ENCODE peak calls at places on chromosomes 1 and 21, in four cellular contexts. B, K, Z and E are unnamed samples.

GRCh38 chr1:90721210-90722194 is 4.4 kb upstream of the BARHL2 start:
- DNase-seq in K (peak), B (peak), Z (peak), E (peak)

GRCh38 chr1:54053745-54054437 is 483 bp downstream of the TCEANC2 start:
- DNase-seq in Z (peak), K (peak), B (peak), E (peak)

GRCh38 chr1:154198756-154199562 is 7.1 kb upstream of the TPM3 start:
- DNase-seq in K (peak), Z (peak), B (peak), E (peak)

GRCh38 chr1:59779949-59780348 is 34.8 kb upstream of the HOOK1 start:
- DNase-seq in Z (no peak), K (no peak), B (no peak), E (no peak)

GRCh38 chr21:44614961-44615391 is 3.1 kb downstream of the KRTAP10-8 start:
- DNase-seq in B (no peak), Z (no peak), K (no peak), E (no peak)

GRCh38 chr1:25392881-25393280 is 27.7 kb downstream of the RHCE start:
- DNase-seq in Z (no peak), B (no peak), K (no peak), E (no peak)

GRCh38 chr1:100799954-100800612 is 80.5 kb downstream of the VCAM1 start:
- DNase-seq in B (peak), Z (no peak), K (no peak), E (no peak)

GRCh38 chr1:57536749-57537423 is 113.0 kb upstream of the DAB1 start:
- DNase-seq in K (no peak), B (no peak), Z (no peak), E (no peak)

GRCh38 chr21:29154270-29154669 is 23.8 kb downstream of the MAP3K7CL start:
- DNase-seq in K (no peak), B (no peak), Z (no peak), E (no peak)

GRCh38 chr21:36776981-36777617 is 78.2 kb downstream of the SIM2 start:
- DNase-seq in K (no peak), B (no peak), Z (no peak), E (no peak)

GRCh38 chr1:204089044-204089751 is 16.3 kb downstream of the SOX13 start:
- DNase-seq in B (peak), K (no peak), Z (no peak), E (peak)

GRCh38 chr1:77888429-77889239 is at the start of gene NEXN:
- DNase-seq in Z (peak), K (no peak), B (peak), E (no peak)

GRCh38 chr1:90711696-90712095 is 5.4 kb downstream of the BARHL2 start:
- DNase-seq in Z (no peak), K (no peak), B (no peak), E (no peak)

GRCh38 chr1:181451661-181452060 is 31.7 kb upstream of the CACNA1E start:
- DNase-seq in Z (no peak), K (no peak), B (no peak), E (no peak)

GRCh38 chr1:4101434-4102150 is 201.5 kb upstream of the C1orf174 start:
- DNase-seq in Z (no peak), K (no peak), B (no peak), E (no peak)

GRCh38 chr1:57235782-57236181 is 188.1 kb downstream of the DAB1 start:
- DNase-seq in Z (no peak), K (no peak), B (no peak), E (no peak)

GRCh38 chr1:170964506-170964905 is 29.2 kb downstream of the MROH9 start:
- DNase-seq in B (peak), Z (no peak), K (no peak), E (no peak)

GRCh38 chr1:110746644-110747259 is 72.0 kb upstream of the KCNA3 start:
- DNase-seq in K (peak), B (peak), Z (no peak), E (peak)

GRCh38 chr1:26739251-26739914 is 43.6 kb downstream of the ARID1A start:
- DNase-seq in Z (no peak), B (no peak), K (no peak), E (no peak)

GRCh38 chr1:185896863-185897262 is 162.7 kb downstream of the HMCN1 start:
- DNase-seq in B (no peak), Z (no peak), K (no peak), E (peak)

GRCh38 chr1:27527223-27527856 is 37.4 kb upstream of the WASF2 start:
- DNase-seq in Z (peak), K (no peak), B (no peak), E (no peak)

GRCh38 chr1:24526940-24527542 is 24.4 kb downstream of the RCAN3 start:
- DNase-seq in Z (peak), B (no peak), K (no peak), E (no peak)

GRCh38 chr1:1924378-1924777 is 5.3 kb upstream of the TMEM52 start:
- DNase-seq in K (no peak), B (no peak), Z (no peak), E (no peak)

GRCh38 chr1:60833173-60833572 is 249.2 kb upstream of the NFIA start:
- DNase-seq in B (peak), K (no peak), Z (no peak), E (no peak)

GRCh38 chr1:3537359-3537758 is 73.9 kb downstream of the MEGF6 start:
- DNase-seq in K (no peak), B (no peak), Z (no peak), E (no peak)

GRCh38 chr1:160418483-160418882 is 18.1 kb downstream of the VANGL2 start:
- DNase-seq in K (no peak), B (no peak), Z (no peak), E (no peak)

GRCh38 chr1:106055900-106056299 is 1000.6 kb upstream of the PRMT6 start:
- DNase-seq in Z (peak), K (no peak), B (no peak), E (no peak)

GRCh38 chr21:45995686-45996179 is 14.2 kb downstream of the COL6A1 start:
- DNase-seq in B (peak), Z (no peak), K (no peak), E (no peak)

GRCh38 chr1:43867946-43868740 is 65.5 kb upstream of the ARTN start:
- DNase-seq in K (no peak), B (peak), Z (no peak), E (peak)

GRCh38 chr21:45290948-45291612 is 3.4 kb upstream of the POFUT2 start:
- DNase-seq in B (peak), K (no peak), Z (no peak), E (no peak)

GRCh38 chr1:36524359-36525062 is 41.8 kb upstream of the CSF3R start:
- DNase-seq in K (no peak), B (no peak), Z (no peak), E (no peak)

GRCh38 chr1:180953791-180954721 is 41.4 kb downstream of the KIAA1614 start:
- DNase-seq in Z (no peak), B (no peak), K (no peak), E (peak)

GRCh38 chr1:240019524-240019923 is 72.2 kb upstream of the FMN2 start:
- DNase-seq in K (no peak), Z (no peak), B (no peak), E (no peak)

GRCh38 chr1:154442006-154442740 is 37.0 kb downstream of the IL6R start:
- DNase-seq in B (no peak), K (no peak), Z (no peak), E (no peak)

GRCh38 chr1:51667556-51667955 is 50.7 kb downstream of the OSBPL9 start:
- DNase-seq in Z (no peak), B (no peak), K (no peak), E (no peak)

GRCh38 chr1:89842547-89843278 is 21.9 kb downstream of the LRRC8D start:
- DNase-seq in Z (peak), B (no peak), K (no peak), E (peak)

GRCh38 chr1:204513117-204513716 is 3.0 kb upstream of the MDM4 start:
- DNase-seq in B (no peak), K (peak), Z (no peak), E (no peak)

GRCh38 chr1:68174173-68175113 is 57.9 kb downstream of the WLS start:
- DNase-seq in B (peak), K (no peak), Z (peak), E (peak)

GRCh38 chr1:14263671-14264070 is 334.8 kb upstream of the KAZN start:
- DNase-seq in B (no peak), K (no peak), Z (no peak), E (no peak)